ENCODE peak calls at places on chromosomes 6 and 20, in six cellular contexts. V is T-cell, O is ACHN, T is glomerular endothelial cell, A is EL, G is memory B cell. C is an unnamed sample.
A peak's percentile ranks its signal among the peaks of the same experiment; 100 is the strongest.

GRCh38 chr20:40781340-40781916 is 92.4 kb upstream of the MAFB start:
- DNase-seq in V (no peak), O (no peak), A (no peak), T (no peak), G (no peak), C (no peak)

GRCh38 chr6:111265842-111266241 is 178.5 kb downstream of the SLC16A10 start:
- DNase-seq in G (no peak), T (no peak), O (no peak), A (no peak), V (no peak), C (no peak)

GRCh38 chr20:3805594-3806264 is 9.6 kb downstream of the CDC25B start:
- DNase-seq in T (no peak), O (no peak), G (no peak), V (no peak), A (peak; percentile 67), C (no peak)

GRCh38 chr20:19757487-19757972 is 528 bp upstream of the RIN2 start:
- DNase-seq in A (peak; percentile 75), T (no peak), V (no peak), O (peak; percentile 67), G (peak; percentile 4), C (no peak)

GRCh38 chr6:112016335-112016734 is 37.6 kb upstream of the CCN6 start:
- DNase-seq in T (no peak), G (no peak), A (no peak), V (no peak), O (no peak), C (no peak)

GRCh38 chr6:169839029-169839481 is 87.6 kb downstream of the ERMARD start:
- DNase-seq in T (no peak), V (no peak), G (no peak), O (no peak), A (no peak), C (no peak)

GRCh38 chr6:169577236-169577635 is 124.6 kb downstream of the WDR27 start:
- DNase-seq in T (no peak), A (no peak), O (no peak), V (no peak), G (no peak), C (no peak)

GRCh38 chr6:96631248-96631647 is 68.3 kb downstream of the FHL5 start:
- DNase-seq in A (no peak), T (no peak), G (no peak), O (no peak), V (no peak), C (no peak)

GRCh38 chr20:34922654-34923381 is 32.8 kb downstream of the GSS start:
- DNase-seq in A (peak; percentile 89), O (peak; percentile 40), V (no peak), T (no peak), G (no peak), C (no peak)

GRCh38 chr6:85468326-85468725 is 18.4 kb downstream of the NT5E start:
- DNase-seq in O (no peak), A (peak; percentile 80), G (no peak), V (no peak), T (no peak), C (no peak)

GRCh38 chr6:25456656-25457055 is 177.5 kb downstream of the CARMIL1 start:
- DNase-seq in V (no peak), O (peak; percentile 32), G (no peak), T (no peak), A (no peak), C (no peak)

GRCh38 chr20:56418385-56418861 is 6.4 kb downstream of the CASS4 start:
- DNase-seq in G (no peak), A (peak; percentile 23), O (no peak), V (no peak), T (no peak), C (no peak)

GRCh38 chr6:16230953-16231352 is 7.4 kb upstream of the GMPR start:
- DNase-seq in V (no peak), A (no peak), T (no peak), O (no peak), G (no peak), C (no peak)

GRCh38 chr20:20856306-20856705 is 143.9 kb upstream of the RALGAPA2 start:
- DNase-seq in O (no peak), G (no peak), V (no peak), T (no peak), A (no peak), C (no peak)

GRCh38 chr6:43737272-43738081 is 32.5 kb upstream of the VEGFA start:
- DNase-seq in G (no peak), T (no peak), V (no peak), O (no peak), A (no peak), C (no peak)

GRCh38 chr20:38872491-38873049 is 53.6 kb upstream of the FAM83D start:
- DNase-seq in O (no peak), V (no peak), T (no peak), G (no peak), A (no peak), C (no peak)

GRCh38 chr6:7047966-7048365 is 59.8 kb upstream of the RREB1 start:
- DNase-seq in O (no peak), V (no peak), T (no peak), G (no peak), A (no peak), C (no peak)

GRCh38 chr20:33703498-33704137 is 16.5 kb downstream of the PXMP4 start:
- DNase-seq in A (no peak), T (no peak), V (no peak), G (no peak), O (no peak), C (no peak)

GRCh38 chr20:7967199-7967844 is 27.1 kb upstream of the HAO1 start:
- DNase-seq in O (no peak), A (peak; percentile 81), T (no peak), V (no peak), G (no peak), C (no peak)

GRCh38 chr6:3351105-3351676 is 92.4 kb downstream of the PSMG4 start:
- DNase-seq in G (no peak), A (no peak), O (no peak), V (no peak), T (no peak), C (no peak)

GRCh38 chr6:135419162-135419561 is 78.4 kb downstream of the AHI1 start:
- DNase-seq in O (no peak), G (no peak), V (no peak), A (peak; percentile 85), T (no peak), C (no peak)

GRCh38 chr6:50272611-50273010 is 222.9 kb upstream of the DEFB112 start:
- DNase-seq in A (peak; percentile 1), T (no peak), G (no peak), V (no peak), O (no peak), C (no peak)

GRCh38 chr6:75201076-75201475 is 4.8 kb downstream of the COL12A1 start:
- DNase-seq in T (no peak), V (no peak), A (no peak), O (no peak), G (no peak), C (no peak)

GRCh38 chr20:34824026-34824860 is 1.2 kb downstream of the NCOA6 start:
- DNase-seq in O (peak; percentile 64), V (peak; percentile 64), T (no peak), A (peak; percentile 62), G (peak; percentile 53), C (peak; percentile 54)

GRCh38 chr20:50982372-50982771 is 23.8 kb downstream of the MOCS3 start:
- DNase-seq in O (no peak), V (no peak), G (no peak), T (no peak), A (peak; percentile 56), C (no peak)

GRCh38 chr6:115747719-115748118 is 313.0 kb downstream of the FRK start:
- DNase-seq in T (no peak), G (no peak), A (no peak), V (no peak), O (no peak), C (no peak)

GRCh38 chr6:144264270-144265060 is 20.7 kb upstream of the UTRN start:
- DNase-seq in G (no peak), V (no peak), A (peak; percentile 98), T (no peak), O (peak; percentile 94), C (no peak)

GRCh38 chr6:36247691-36248090 is 22.2 kb upstream of the PNPLA1 start:
- DNase-seq in G (no peak), T (no peak), O (no peak), A (peak; percentile 38), V (no peak), C (no peak)

GRCh38 chr6:37127961-37128862 is 41.7 kb upstream of the PIM1 start:
- DNase-seq in O (no peak), T (no peak), G (no peak), A (peak; percentile 58), V (no peak), C (no peak)

GRCh38 chr6:32148722-32149576 is 2.8 kb downstream of the PRRT1 start:
- DNase-seq in A (no peak), T (no peak), V (peak; percentile 59), O (no peak), G (peak; percentile 38), C (peak; percentile 57)

GRCh38 chr6:137043710-137044365 is 927 bp downstream of the IL20RA start:
- DNase-seq in O (peak; percentile 30), A (peak; percentile 38), T (no peak), V (no peak), G (peak; percentile 2), C (no peak)